ENCODE peak calls at places on chromosomes 5 and 9, in seven cellular contexts. M is lower lobe of right lung; J is fibroblast of pulmonary artery; Z is mesothelial cell of epicardium; Y is lung; P is CD8-positive, alpha-beta T cell; K is heart left ventricle. E is an unnamed sample.

GRCh38 chr9:15248596-15248995 is 58.4 kb downstream of the TTC39B start:
- DNase-seq in P (no peak), Y (no peak), M (no peak), K (no peak), Z (no peak), J (no peak), E (no peak)

GRCh38 chr5:43008369-43009158 is 31.6 kb downstream of the ANXA2R start:
- DNase-seq in M (peak; percentile 89), K (peak; percentile 93), Z (peak; percentile 65), P (peak; percentile 86), J (peak; percentile 95), Y (peak; percentile 85), E (peak; percentile 82)

GRCh38 chr5:141349917-141350619 is at the start of gene PCDHGB1:
- DNase-seq in M (no peak), K (no peak), J (peak; percentile 66), Y (no peak), P (no peak), Z (no peak), E (no peak)

GRCh38 chr5:113123563-113123962 is 147.0 kb downstream of the DCP2 start:
- DNase-seq in M (no peak), P (no peak), J (no peak), Z (no peak), Y (no peak), K (no peak), E (no peak)

GRCh38 chr5:103014983-103015382 is 105.0 kb downstream of the GIN1 start:
- DNase-seq in P (no peak), K (no peak), J (peak; percentile 47), M (no peak), Z (no peak), Y (no peak), E (no peak)

GRCh38 chr5:168152660-168153059 is 138.8 kb upstream of the WWC1 start:
- DNase-seq in J (no peak), K (no peak), M (no peak), Z (no peak), P (no peak), Y (no peak), E (no peak)

GRCh38 chr5:126268697-126269315 is 154.4 kb upstream of the GRAMD2B start:
- DNase-seq in Y (no peak), Z (no peak), K (no peak), J (no peak), P (no peak), M (no peak), E (no peak)

GRCh38 chr5:119795768-119796167 is 166.4 kb downstream of the FAM170A start:
- DNase-seq in J (no peak), M (no peak), Z (no peak), P (no peak), K (no peak), Y (no peak), E (no peak)

GRCh38 chr5:171272996-171273970 is 35.8 kb upstream of the TLX3 start:
- DNase-seq in J (peak; percentile 49), Y (no peak), M (no peak), K (no peak), P (no peak), Z (no peak), E (no peak)

GRCh38 chr9:134459164-134459563 is 132.9 kb downstream of the RXRA start:
- DNase-seq in K (peak; percentile 75), Z (no peak), J (no peak), M (peak; percentile 77), P (no peak), Y (no peak), E (no peak)

GRCh38 chr5:170761048-170761707 is 22.3 kb upstream of the GABRP start:
- DNase-seq in Z (no peak), Y (no peak), K (no peak), M (no peak), P (no peak), J (no peak), E (no peak)

GRCh38 chr9:89740722-89741121 is 135.9 kb downstream of the GADD45G start:
- DNase-seq in M (no peak), Z (no peak), P (no peak), J (no peak), Y (no peak), K (no peak), E (no peak)

GRCh38 chr9:131925677-131926076 is 154.0 kb downstream of the MED27 start:
- DNase-seq in K (no peak), M (no peak), Y (no peak), P (no peak), Z (no peak), J (no peak), E (no peak)

GRCh38 chr5:67880876-67881275 is 334.7 kb upstream of the PIK3R1 start:
- DNase-seq in K (no peak), M (no peak), J (no peak), Z (no peak), Y (no peak), P (no peak), E (no peak)

GRCh38 chr5:14265574-14265973 is 122.4 kb downstream of the TRIO start:
- DNase-seq in Z (no peak), K (no peak), Y (no peak), M (no peak), J (peak; percentile 79), P (no peak), E (no peak)

GRCh38 chr9:101671567-101671966 is 66.9 kb downstream of the GRIN3A start:
- DNase-seq in Z (no peak), K (no peak), M (no peak), P (no peak), J (no peak), Y (no peak), E (no peak)

GRCh38 chr9:87792831-87793288 is 66.9 kb downstream of the CTSL start:
- DNase-seq in J (peak; percentile 82), K (peak; percentile 80), Y (peak; percentile 69), P (no peak), M (peak; percentile 83), Z (no peak), E (no peak)

GRCh38 chr9:98370976-98371315 is 115.5 kb upstream of the TBC1D2 start:
- DNase-seq in P (no peak), Y (no peak), Z (no peak), K (no peak), J (no peak), M (no peak), E (no peak)

GRCh38 chr9:130936285-130937117 is 2.5 kb downstream of the FIBCD1 start:
- DNase-seq in Y (no peak), K (no peak), M (no peak), J (peak; percentile 60), P (no peak), Z (no peak), E (no peak)

GRCh38 chr9:110999379-110999778 is 38.9 kb downstream of the LPAR1 start:
- DNase-seq in M (no peak), P (no peak), Y (no peak), K (no peak), Z (no peak), J (no peak), E (no peak)

GRCh38 chr9:69168709-69169217 is 5.3 kb upstream of the TJP2 start:
- DNase-seq in Z (no peak), M (no peak), P (peak; percentile 13), J (peak; percentile 81), K (no peak), Y (no peak), E (peak; percentile 43)

DNA sequence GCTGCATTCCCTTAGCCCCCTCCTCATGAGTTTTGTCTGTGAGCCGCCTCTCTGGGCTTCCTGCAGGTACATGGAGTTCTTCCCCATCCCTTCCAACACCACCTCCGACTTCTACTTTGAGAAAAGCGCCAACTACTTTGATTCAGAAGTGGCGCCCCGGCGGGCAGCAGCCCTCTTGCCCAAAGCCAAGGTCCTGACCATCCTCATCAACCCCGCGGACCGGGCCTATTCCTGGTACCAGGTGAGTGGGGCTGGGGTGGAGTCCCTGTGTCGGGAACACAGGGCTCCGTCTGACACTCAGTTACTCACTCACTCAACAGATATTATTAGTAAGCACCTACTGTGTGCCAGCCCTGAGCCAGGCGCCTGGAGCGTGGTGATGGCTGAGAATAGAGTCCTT is 37.3 kb downstream of the NDST1 start:
- DNase-seq in M (no peak), Z (no peak), P (no peak), J (no peak), Y (no peak), K (no peak), E (no peak)
- TF ChIP-seq CTCF in M (no peak), Z (no peak), P (no peak), J (no peak), Y (no peak), K (no peak), E (no peak)

GRCh38 chr5:138575194-138576015 is at the start of gene HSPA9:
- DNase-seq in K (peak; percentile 98), M (peak; percentile 98), Y (peak; percentile 98), Z (peak; percentile 92), P (peak; percentile 95), J (peak; percentile 100), E (peak; percentile 95)
- TF ChIP-seq CTCF in K (no peak), M (no peak), Y (no peak), Z (no peak), P (no peak), J (no peak), E (no peak)

GRCh38 chr9:100216178-100216787 is 117.2 kb downstream of the INVS start:
- DNase-seq in Z (no peak), J (peak; percentile 77), Y (peak; percentile 55), P (peak; percentile 31), K (no peak), M (peak; percentile 43), E (peak; percentile 36)
- TF ChIP-seq CTCF in Z (peak; percentile 45), J (peak; percentile 73), Y (peak; percentile 49), P (peak; percentile 66), K (peak; percentile 67), M (peak; percentile 65), E (peak; percentile 63)

GRCh38 chr5:74765201-74765600 is 1.7 kb downstream of the GFM2 start:
- DNase-seq in J (peak; percentile 22), Y (no peak), Z (no peak), P (no peak), M (no peak), K (no peak), E (no peak)

GRCh38 chr5:74767579-74767913 is 497 bp downstream of the NSA2 start:
- DNase-seq in P (no peak), Y (no peak), J (peak; percentile 63), K (no peak), M (no peak), Z (no peak), E (no peak)

GRCh38 chr5:74765929-74766328 is 988 bp downstream of the GFM2 start:
- DNase-seq in Y (no peak), K (no peak), M (no peak), Z (no peak), P (no peak), J (no peak), E (no peak)

GRCh38 chr5:74766348-74766886 is 500 bp downstream of the GFM2 start:
- DNase-seq in K (no peak), Y (no peak), J (peak; percentile 51), M (no peak), P (no peak), Z (no peak), E (no peak)

DNA sequence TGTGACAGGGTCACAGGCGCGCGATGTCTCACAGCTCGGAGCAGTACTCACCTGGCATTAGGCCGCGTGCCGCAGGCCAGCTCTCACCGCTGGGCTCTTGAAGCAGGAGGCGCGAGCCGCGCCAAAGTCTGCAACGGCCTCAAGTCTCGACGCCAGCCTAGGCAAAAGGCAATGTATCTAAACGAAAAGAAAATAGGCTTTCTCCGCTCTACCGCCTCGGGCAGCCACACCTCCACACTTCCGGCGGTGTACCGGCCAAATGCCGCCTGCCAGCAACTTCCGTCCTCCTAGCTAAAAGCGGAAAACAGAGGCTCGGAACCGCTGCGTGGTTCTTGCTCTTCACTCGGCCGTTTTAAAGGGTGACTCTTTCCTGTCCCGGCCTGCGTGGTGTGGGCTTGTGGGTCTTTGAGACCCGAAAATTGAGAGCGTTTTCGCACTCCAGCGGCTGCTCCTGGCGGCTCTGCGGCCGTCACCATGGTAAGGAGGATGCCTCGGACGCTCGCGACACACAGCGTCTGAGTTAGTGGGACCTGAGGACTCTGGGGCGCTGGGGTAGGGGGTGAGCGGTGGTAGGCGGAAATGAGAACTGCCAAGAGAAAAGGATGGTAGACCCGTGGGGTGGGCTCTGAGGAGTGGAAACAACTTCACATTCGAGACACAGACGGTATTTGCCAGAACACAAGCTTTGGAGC is at the start of the genes GFM2 and NSA2:
- DNase-seq in K (peak; percentile 94), Y (peak; percentile 93), J (peak; percentile 96), P (peak; percentile 88), M (peak; percentile 95), Z (peak; percentile 81), E (peak; percentile 90)
- TF ChIP-seq CTCF in K (no peak), Y (no peak), J (no peak), P (no peak), M (no peak), Z (no peak), E (no peak)